ENCODE peak calls at places on chromosome 4, in five cellular contexts. D, Y, O, F and K are unnamed samples.

GRCh38 chr4:138893991-138894390 is 121.6 kb upstream of the NOCT start:
- DNase-seq in D (no peak), F (no peak), Y (no peak), O (no peak), K (no peak)

GRCh38 chr4:104591505-104591904 is 96.8 kb upstream of the CXXC4 start:
- DNase-seq in O (no peak), F (no peak), D (no peak), Y (no peak), K (no peak)

GRCh38 chr4:183987987-183988392 is 82.9 kb downstream of the STOX2 start:
- DNase-seq in O (peak; percentile 95), F (peak; percentile 89), D (peak; percentile 28), Y (no peak), K (peak; percentile 77)

GRCh38 chr4:113278324-113278934 is 229.0 kb downstream of the ANK2 start:
- DNase-seq in O (peak; percentile 87), F (peak; percentile 83), Y (peak; percentile 48), D (peak; percentile 78), K (peak; percentile 75)

GRCh38 chr4:103773691-103774231 is 54.0 kb upstream of the TACR3 start:
- DNase-seq in Y (no peak), D (no peak), O (no peak), F (no peak), K (no peak)

GRCh38 chr4:139454646-139455045 is 725 bp downstream of the RAB33B start:
- DNase-seq in F (peak; percentile 10), D (no peak), O (no peak), Y (no peak), K (no peak)

GRCh38 chr4:154490589-154491340 is 834 bp downstream of the DCHS2 start:
- DNase-seq in F (no peak), O (no peak), Y (peak; percentile 61), D (no peak), K (no peak)

GRCh38 chr4:45442466-45442865 is 681.4 kb downstream of the GABRG1 start:
- DNase-seq in O (no peak), D (peak; percentile 3), Y (no peak), F (peak; percentile 24), K (no peak)

GRCh38 chr4:124090007-124090406 is 622.5 kb downstream of the ANKRD50 start:
- DNase-seq in Y (no peak), F (no peak), D (no peak), O (no peak), K (no peak)

GRCh38 chr4:3719191-3719590 is 47.0 kb upstream of the ADRA2C start:
- DNase-seq in Y (no peak), F (no peak), O (no peak), D (no peak), K (no peak)

GRCh38 chr4:114539985-114540384 is 58.6 kb upstream of the UGT8 start:
- DNase-seq in D (no peak), Y (no peak), O (no peak), F (no peak), K (no peak)

GRCh38 chr4:8264106-8264505 is 5.4 kb upstream of the HTRA3 start:
- DNase-seq in D (no peak), F (no peak), Y (no peak), O (no peak), K (no peak)